ENCODE peak calls at places on chromosomes 16 and 17, in five cellular contexts. One of them, this sample, is unnamed.

GRCh38 chr17:29196784-29197515 is 16.8 kb upstream of the MYO18A start:
- DNase-seq in SJCRH30: no peak
- DNase-seq in AG04450: no peak
- DNase-seq in upper lobe of right lung: no peak
- DNase-seq in Caco-2: peak
- DNase-seq in this sample: no peak

GRCh38 chr16:56192644-56192960 is 1.3 kb downstream of the GNAO1 start:
- DNase-seq in upper lobe of right lung: no peak
- DNase-seq in AG04450: no peak
- DNase-seq in Caco-2: no peak
- DNase-seq in SJCRH30: no peak
- DNase-seq in this sample: no peak

GRCh38 chr17:61260061-61260797 is 139.4 kb upstream of the TBX2 start:
- DNase-seq in SJCRH30: peak
- DNase-seq in Caco-2: no peak
- DNase-seq in AG04450: no peak
- DNase-seq in upper lobe of right lung: no peak
- DNase-seq in this sample: peak

GRCh38 chr17:17021194-17021863 is 20.9 kb upstream of the MPRIP start:
- DNase-seq in Caco-2: peak
- DNase-seq in SJCRH30: peak
- DNase-seq in AG04450: no peak
- DNase-seq in upper lobe of right lung: peak
- DNase-seq in this sample: peak

GRCh38 chr17:1643293-1643998 is 2.1 kb downstream of the SCARF1 start:
- DNase-seq in AG04450: no peak
- DNase-seq in Caco-2: peak
- DNase-seq in upper lobe of right lung: peak
- DNase-seq in SJCRH30: no peak
- DNase-seq in this sample: no peak

GRCh38 chr17:74305865-74306654 is 20.0 kb upstream of the KIF19 start:
- DNase-seq in Caco-2: no peak
- DNase-seq in upper lobe of right lung: no peak
- DNase-seq in SJCRH30: peak
- DNase-seq in AG04450: no peak
- DNase-seq in this sample: no peak

GRCh38 chr17:38925263-38925995 is at the start of gene LASP1NB:
- DNase-seq in upper lobe of right lung: peak
- DNase-seq in AG04450: no peak
- DNase-seq in SJCRH30: peak
- DNase-seq in Caco-2: no peak
- DNase-seq in this sample: no peak

GRCh38 chr17:45246861-45247428 is 14.9 kb downstream of the SPATA32 start:
- DNase-seq in AG04450: no peak
- DNase-seq in Caco-2: no peak
- DNase-seq in upper lobe of right lung: peak
- DNase-seq in SJCRH30: peak
- DNase-seq in this sample: no peak

GRCh38 chr17:72976971-72977767 is 115.3 kb downstream of the SLC39A11 start:
- DNase-seq in SJCRH30: peak
- DNase-seq in Caco-2: no peak
- DNase-seq in upper lobe of right lung: no peak
- DNase-seq in AG04450: peak
- DNase-seq in this sample: peak

GRCh38 chr17:31495049-31495885 is 103.8 kb downstream of the RAB11FIP4 start:
- DNase-seq in AG04450: no peak
- DNase-seq in upper lobe of right lung: no peak
- DNase-seq in Caco-2: no peak
- DNase-seq in SJCRH30: no peak
- DNase-seq in this sample: no peak

GRCh38 chr16:25063102-25063501 is 47.9 kb upstream of the ARHGAP17 start:
- DNase-seq in upper lobe of right lung: no peak
- DNase-seq in SJCRH30: peak
- DNase-seq in AG04450: no peak
- DNase-seq in Caco-2: no peak
- DNase-seq in this sample: no peak

GRCh38 chr17:22469101-22469880 is 777.0 kb downstream of the KCNJ18 start:
- DNase-seq in upper lobe of right lung: no peak
- DNase-seq in AG04450: no peak
- DNase-seq in SJCRH30: no peak
- DNase-seq in Caco-2: no peak
- DNase-seq in this sample: no peak

GRCh38 chr17:37239690-37240344 is 136.0 kb upstream of the C17orf78 start:
- DNase-seq in upper lobe of right lung: no peak
- DNase-seq in Caco-2: no peak
- DNase-seq in AG04450: no peak
- DNase-seq in SJCRH30: peak
- DNase-seq in this sample: no peak

DNA sequence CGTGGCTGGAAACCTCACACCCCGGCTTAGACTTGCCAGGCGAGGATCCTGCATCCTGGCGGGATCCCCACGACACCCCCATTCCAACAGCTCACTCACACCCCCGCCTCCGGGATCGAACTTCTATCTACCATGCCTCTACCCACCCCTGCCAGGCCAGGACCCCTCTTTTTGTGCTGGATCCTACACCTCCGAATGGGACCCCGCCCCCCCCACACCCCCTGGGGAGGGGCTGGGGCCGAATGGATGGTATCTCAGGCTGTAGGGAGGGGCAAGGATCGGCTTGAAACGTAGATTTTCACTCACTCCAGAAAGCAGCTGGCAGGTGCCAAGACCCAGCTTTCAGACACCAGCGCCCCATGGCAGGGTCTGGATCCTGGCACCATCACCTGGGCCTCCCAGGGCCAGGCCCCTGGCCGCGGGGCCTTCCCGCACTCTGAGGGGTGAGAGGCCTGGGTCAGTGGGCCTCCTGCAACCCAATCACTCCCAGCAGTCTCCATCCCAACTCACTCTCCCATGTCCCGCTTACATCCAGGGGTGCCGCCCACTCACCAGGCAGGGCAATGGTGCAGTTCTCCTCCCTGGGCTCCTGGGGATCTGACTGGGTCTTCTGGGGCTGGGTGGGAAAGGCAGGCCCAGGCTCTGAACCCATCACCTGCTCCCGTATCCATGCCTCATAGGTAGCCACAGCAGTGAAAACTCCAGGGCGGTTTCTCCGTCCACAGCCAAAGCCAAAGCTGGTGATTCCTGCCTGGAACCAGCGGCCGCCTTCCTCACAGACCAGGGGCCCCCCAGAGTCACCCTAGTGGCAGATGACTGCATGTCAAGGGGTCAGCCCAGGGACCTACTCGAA is 6.6 kb downstream of the PRSS36 start:
- DNase-seq in upper lobe of right lung: no peak
- DNase-seq in SJCRH30: no peak
- DNase-seq in AG04450: no peak
- DNase-seq in Caco-2: no peak
- DNase-seq in this sample: no peak
- H3K4me3 ChIP-seq in upper lobe of right lung: peak
- H3K4me3 ChIP-seq in SJCRH30: peak
- H3K4me3 ChIP-seq in AG04450: no peak
- H3K4me3 ChIP-seq in Caco-2: peak
- H3K4me3 ChIP-seq in this sample: peak

DNA sequence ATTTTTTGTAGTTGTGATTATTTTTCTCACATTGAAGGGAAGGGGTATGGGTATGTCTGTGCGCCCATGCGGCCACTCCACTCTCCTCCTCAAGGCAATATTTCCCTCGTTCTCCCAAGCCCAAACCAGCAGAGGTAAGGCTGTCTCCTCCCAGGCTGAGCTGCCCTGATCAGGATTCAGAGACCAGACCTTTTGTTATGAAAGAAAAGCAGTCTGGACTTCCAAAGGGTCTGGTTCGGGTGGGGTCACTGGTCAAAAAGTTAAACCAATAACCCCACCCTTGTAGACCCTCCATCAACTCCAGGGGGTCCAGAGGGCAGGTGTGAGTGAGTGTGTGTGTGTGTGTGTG is 5.7 kb upstream of the DLX4 start:
- DNase-seq in AG04450: no peak
- DNase-seq in upper lobe of right lung: no peak
- DNase-seq in Caco-2: no peak
- DNase-seq in SJCRH30: no peak
- DNase-seq in this sample: no peak
- H3K4me3 ChIP-seq in AG04450: no peak
- H3K4me3 ChIP-seq in upper lobe of right lung: no peak
- H3K4me3 ChIP-seq in Caco-2: no peak
- H3K4me3 ChIP-seq in SJCRH30: no peak
- H3K4me3 ChIP-seq in this sample: no peak

DNA sequence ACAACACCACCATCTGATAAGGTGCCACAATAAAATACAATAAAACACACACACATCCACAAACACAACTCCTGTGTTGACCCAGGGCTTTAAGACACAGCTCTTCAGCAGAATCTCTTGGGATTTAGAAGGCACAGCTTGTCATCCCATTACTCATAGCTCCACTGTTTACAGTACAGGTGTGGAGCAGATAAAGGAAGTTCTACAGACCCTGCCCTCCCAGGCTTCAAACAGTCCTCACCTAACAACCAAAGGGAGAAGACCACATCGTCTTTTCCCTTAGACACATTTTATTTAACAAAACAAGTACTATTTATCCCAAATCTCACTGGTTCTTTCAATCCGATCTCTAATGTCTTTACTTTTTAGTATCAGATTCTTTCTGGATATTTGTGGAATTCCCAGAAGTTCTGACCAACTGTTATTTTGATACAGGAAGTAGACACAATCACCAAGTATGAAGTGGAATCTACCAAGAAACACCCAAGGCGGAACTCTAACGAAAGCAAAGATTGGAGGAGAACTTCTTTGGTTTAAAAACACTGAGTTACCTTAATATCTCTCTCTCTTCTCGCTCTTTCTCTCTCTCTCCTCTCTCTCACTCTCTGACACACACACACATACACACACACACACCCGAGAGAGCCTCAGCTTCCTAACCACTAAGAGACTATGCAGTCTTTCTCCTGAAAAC is 46.1 kb downstream of the CYTH1 start:
- DNase-seq in upper lobe of right lung: no peak
- DNase-seq in AG04450: no peak
- DNase-seq in Caco-2: peak
- DNase-seq in SJCRH30: no peak
- DNase-seq in this sample: no peak
- H3K4me3 ChIP-seq in upper lobe of right lung: peak
- H3K4me3 ChIP-seq in AG04450: no peak
- H3K4me3 ChIP-seq in Caco-2: peak
- H3K4me3 ChIP-seq in SJCRH30: no peak
- H3K4me3 ChIP-seq in this sample: peak

DNA sequence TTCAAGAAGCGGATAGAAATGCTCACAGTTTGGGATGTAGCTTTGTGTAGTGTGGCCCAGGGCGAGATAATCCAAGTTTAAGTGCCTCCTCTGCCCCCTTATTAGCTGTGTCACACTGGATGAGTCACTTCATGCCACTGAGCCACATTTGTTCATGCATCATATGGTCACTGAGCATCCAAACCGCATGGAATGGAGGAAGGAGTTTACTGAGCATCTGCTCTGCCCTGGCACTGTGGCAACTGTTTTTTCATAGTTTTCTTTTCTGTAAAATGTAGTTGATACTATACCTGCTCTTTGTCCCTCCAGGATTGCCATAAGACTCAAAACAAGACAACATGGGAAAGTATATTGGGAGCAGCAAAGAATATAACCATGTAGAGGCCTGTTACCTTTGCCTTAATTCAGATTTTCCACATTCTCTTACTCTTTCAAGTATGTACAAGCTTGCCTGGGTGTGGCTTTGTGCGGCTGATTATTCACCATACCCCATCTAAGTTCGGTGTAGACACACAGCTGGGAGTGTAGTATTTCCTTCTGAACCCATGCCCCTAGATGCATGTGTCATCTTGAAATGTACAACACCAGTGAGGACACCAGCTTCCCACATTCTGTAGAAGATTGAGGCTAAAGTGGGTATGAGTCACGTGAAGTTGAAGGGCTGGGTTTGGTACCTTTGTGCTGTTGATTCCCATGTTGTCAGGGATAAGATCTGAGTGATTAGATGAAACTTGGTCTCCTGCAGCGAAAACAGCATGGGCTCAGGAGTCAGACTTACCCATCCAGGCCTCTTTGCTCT is 14.8 kb upstream of the DHX8 start:
- DNase-seq in Caco-2: no peak
- DNase-seq in upper lobe of right lung: no peak
- DNase-seq in SJCRH30: peak
- DNase-seq in AG04450: peak
- DNase-seq in this sample: no peak
- H3K4me3 ChIP-seq in Caco-2: no peak
- H3K4me3 ChIP-seq in upper lobe of right lung: no peak
- H3K4me3 ChIP-seq in SJCRH30: no peak
- H3K4me3 ChIP-seq in AG04450: no peak
- H3K4me3 ChIP-seq in this sample: no peak

This sample was measured in tibial artery.